ENCODE peak calls at places on chromosomes 2 and 18, in four cellular contexts. E, X, Y and V are unnamed samples.

GRCh38 chr18:23822590-23823385 is 133.5 kb downstream of the LAMA3 start:
- DNase-seq in E (no peak), X (no peak), Y (peak; percentile 96), V (no peak)

GRCh38 chr2:184039493-184039892 is 558.8 kb upstream of the ZNF804A start:
- DNase-seq in Y (no peak), X (no peak), E (no peak), V (no peak)

GRCh38 chr2:241036397-241036963 is 38.1 kb downstream of the SNED1 start:
- DNase-seq in Y (peak; percentile 36), X (no peak), E (peak; percentile 41), V (no peak)

GRCh38 chr2:138997849-138998517 is 217.8 kb upstream of the NXPH2 start:
- DNase-seq in X (no peak), E (no peak), Y (peak; percentile 94), V (no peak)

GRCh38 chr2:33712674-33713073 is 113.6 kb upstream of the FAM98A start:
- DNase-seq in Y (no peak), E (no peak), X (no peak), V (no peak)

GRCh38 chr2:65076345-65076710 is 20.1 kb downstream of the CEP68 start:
- DNase-seq in Y (peak; percentile 39), X (no peak), E (no peak), V (no peak)

GRCh38 chr2:31033032-31033431 is 105.2 kb downstream of the GALNT14 start:
- DNase-seq in X (no peak), E (no peak), Y (no peak), V (no peak)

GRCh38 chr2:60818272-60818671 is 62.2 kb downstream of the PAPOLG start:
- DNase-seq in E (no peak), X (no peak), Y (peak; percentile 13), V (no peak)

GRCh38 chr2:170509460-170510193 is 205.5 kb upstream of the SP5 start:
- DNase-seq in Y (no peak), X (no peak), E (no peak), V (no peak)

GRCh38 chr18:59624384-59624760 is 72.9 kb downstream of the CCBE1 start:
- DNase-seq in E (no peak), Y (no peak), X (no peak), V (no peak)

GRCh38 chr2:48993576-48993975 is 160.7 kb downstream of the FSHR start:
- DNase-seq in X (no peak), Y (no peak), E (no peak), V (no peak)

GRCh38 chr2:198297350-198297749 is 493.0 kb downstream of the PLCL1 start:
- DNase-seq in E (no peak), Y (no peak), X (no peak), V (no peak)

GRCh38 chr18:48314694-48315093 is 94.5 kb downstream of the ZBTB7C start:
- DNase-seq in X (no peak), E (no peak), Y (no peak), V (peak; percentile 80)

GRCh38 chr2:65710356-65710755 is 278.0 kb upstream of the SPRED2 start:
- DNase-seq in X (no peak), E (no peak), Y (peak; percentile 68), V (no peak)

GRCh38 chr2:55891671-55892071 is 31.9 kb downstream of the EFEMP1 start:
- DNase-seq in X (no peak), E (no peak), Y (no peak), V (no peak)

GRCh38 chr2:44578401-44579135 is 216.8 kb downstream of the CAMKMT start:
- DNase-seq in E (no peak), X (no peak), Y (no peak), V (no peak)